ENCODE peak calls at places on chromosomes 2 and 18, in ten cellular contexts. One of them, this sample, is unnamed.
A peak's percentile ranks its signal among the peaks of the same experiment; 100 is the strongest.

GRCh38 chr2:40213071-40213470 is 238.8 kb downstream of the SLC8A1 start:
- DNase-seq in WERI-Rb-1: no peak
- DNase-seq in mucosa of descending colon: no peak
- DNase-seq in psoas muscle: no peak
- DNase-seq in A549: no peak
- DNase-seq in GM23338: peak; percentile 18
- DNase-seq in kidney epithelial cell: no peak
- DNase-seq in IMR-90: peak; percentile 83
- DNase-seq in foreskin fibroblast: peak; percentile 53
- DNase-seq in lower leg skin: no peak
- DNase-seq in this sample: peak; percentile 56

GRCh38 chr2:103798291-103798690 is 1036.5 kb downstream of the TMEM182 start:
- DNase-seq in GM23338: no peak
- DNase-seq in WERI-Rb-1: no peak
- DNase-seq in psoas muscle: no peak
- DNase-seq in kidney epithelial cell: no peak
- DNase-seq in A549: no peak
- DNase-seq in mucosa of descending colon: no peak
- DNase-seq in IMR-90: no peak
- DNase-seq in lower leg skin: no peak
- DNase-seq in foreskin fibroblast: no peak
- DNase-seq in this sample: no peak

GRCh38 chr2:104863229-104863584 is 9.3 kb downstream of the POU3F3 start:
- DNase-seq in lower leg skin: no peak
- DNase-seq in A549: no peak
- DNase-seq in GM23338: peak; percentile 49
- DNase-seq in WERI-Rb-1: no peak
- DNase-seq in kidney epithelial cell: no peak
- DNase-seq in psoas muscle: no peak
- DNase-seq in mucosa of descending colon: no peak
- DNase-seq in IMR-90: no peak
- DNase-seq in foreskin fibroblast: no peak
- DNase-seq in this sample: peak; percentile 16

GRCh38 chr2:182868423-182868822 is 2.0 kb upstream of the FRZB start:
- DNase-seq in IMR-90: no peak
- DNase-seq in lower leg skin: no peak
- DNase-seq in GM23338: no peak
- DNase-seq in foreskin fibroblast: no peak
- DNase-seq in A549: no peak
- DNase-seq in WERI-Rb-1: no peak
- DNase-seq in mucosa of descending colon: peak; percentile 48
- DNase-seq in psoas muscle: no peak
- DNase-seq in kidney epithelial cell: no peak
- DNase-seq in this sample: no peak

GRCh38 chr2:199946836-199947235 is 8.5 kb downstream of the TYW5 start:
- DNase-seq in IMR-90: no peak
- DNase-seq in GM23338: no peak
- DNase-seq in foreskin fibroblast: no peak
- DNase-seq in WERI-Rb-1: no peak
- DNase-seq in kidney epithelial cell: no peak
- DNase-seq in lower leg skin: no peak
- DNase-seq in psoas muscle: no peak
- DNase-seq in A549: no peak
- DNase-seq in mucosa of descending colon: no peak
- DNase-seq in this sample: no peak

GRCh38 chr2:168934826-168935225 is 33.7 kb downstream of the G6PC2 start:
- DNase-seq in IMR-90: no peak
- DNase-seq in GM23338: no peak
- DNase-seq in kidney epithelial cell: no peak
- DNase-seq in mucosa of descending colon: no peak
- DNase-seq in A549: no peak
- DNase-seq in psoas muscle: no peak
- DNase-seq in foreskin fibroblast: no peak
- DNase-seq in lower leg skin: no peak
- DNase-seq in WERI-Rb-1: no peak
- DNase-seq in this sample: no peak

GRCh38 chr2:7730449-7730848 is 813.2 kb downstream of the RNF144A start:
- DNase-seq in GM23338: no peak
- DNase-seq in psoas muscle: no peak
- DNase-seq in mucosa of descending colon: no peak
- DNase-seq in lower leg skin: no peak
- DNase-seq in IMR-90: no peak
- DNase-seq in foreskin fibroblast: no peak
- DNase-seq in A549: no peak
- DNase-seq in WERI-Rb-1: no peak
- DNase-seq in kidney epithelial cell: no peak
- DNase-seq in this sample: no peak

GRCh38 chr2:30303094-30303493 is 71.8 kb downstream of the LBH start:
- DNase-seq in mucosa of descending colon: no peak
- DNase-seq in psoas muscle: no peak
- DNase-seq in IMR-90: no peak
- DNase-seq in lower leg skin: no peak
- DNase-seq in kidney epithelial cell: no peak
- DNase-seq in GM23338: no peak
- DNase-seq in foreskin fibroblast: no peak
- DNase-seq in A549: no peak
- DNase-seq in WERI-Rb-1: no peak
- DNase-seq in this sample: no peak

GRCh38 chr2:43319541-43319940 is 93.1 kb upstream of the ZFP36L2 start:
- DNase-seq in kidney epithelial cell: no peak
- DNase-seq in A549: no peak
- DNase-seq in psoas muscle: no peak
- DNase-seq in mucosa of descending colon: no peak
- DNase-seq in WERI-Rb-1: no peak
- DNase-seq in lower leg skin: no peak
- DNase-seq in GM23338: no peak
- DNase-seq in foreskin fibroblast: peak; percentile 39
- DNase-seq in IMR-90: peak; percentile 27
- DNase-seq in this sample: no peak

GRCh38 chr2:237060518-237061312 is 25.0 kb upstream of the COPS8 start:
- DNase-seq in A549: peak; percentile 49
- DNase-seq in mucosa of descending colon: no peak
- DNase-seq in foreskin fibroblast: peak; percentile 50
- DNase-seq in WERI-Rb-1: peak; percentile 52
- DNase-seq in lower leg skin: no peak
- DNase-seq in IMR-90: peak; percentile 72
- DNase-seq in GM23338: peak; percentile 86
- DNase-seq in kidney epithelial cell: peak; percentile 23
- DNase-seq in psoas muscle: no peak
- DNase-seq in this sample: peak; percentile 75

GRCh38 chr2:215396595-215397313 is 39.1 kb downstream of the FN1 start:
- DNase-seq in kidney epithelial cell: no peak
- DNase-seq in foreskin fibroblast: no peak
- DNase-seq in WERI-Rb-1: no peak
- DNase-seq in GM23338: no peak
- DNase-seq in lower leg skin: no peak
- DNase-seq in IMR-90: peak; percentile 82
- DNase-seq in mucosa of descending colon: no peak
- DNase-seq in psoas muscle: no peak
- DNase-seq in A549: no peak
- DNase-seq in this sample: no peak

GRCh38 chr18:2827076-2827475 is 19.7 kb upstream of the EMILIN2 start:
- DNase-seq in A549: no peak
- DNase-seq in WERI-Rb-1: no peak
- DNase-seq in foreskin fibroblast: peak; percentile 18
- DNase-seq in lower leg skin: no peak
- DNase-seq in IMR-90: no peak
- DNase-seq in mucosa of descending colon: no peak
- DNase-seq in psoas muscle: no peak
- DNase-seq in kidney epithelial cell: no peak
- DNase-seq in GM23338: no peak
- DNase-seq in this sample: no peak

GRCh38 chr2:28736034-28736433 is 15.6 kb upstream of the PPP1CB start:
- DNase-seq in WERI-Rb-1: no peak
- DNase-seq in IMR-90: no peak
- DNase-seq in mucosa of descending colon: no peak
- DNase-seq in GM23338: no peak
- DNase-seq in lower leg skin: no peak
- DNase-seq in foreskin fibroblast: no peak
- DNase-seq in A549: no peak
- DNase-seq in psoas muscle: peak; percentile 89
- DNase-seq in kidney epithelial cell: no peak
- DNase-seq in this sample: no peak

GRCh38 chr2:105734762-105735538 is 9.8 kb upstream of the NCK2 start:
- DNase-seq in lower leg skin: no peak
- DNase-seq in psoas muscle: no peak
- DNase-seq in mucosa of descending colon: no peak
- DNase-seq in WERI-Rb-1: no peak
- DNase-seq in kidney epithelial cell: peak; percentile 35
- DNase-seq in A549: no peak
- DNase-seq in IMR-90: peak; percentile 57
- DNase-seq in GM23338: no peak
- DNase-seq in foreskin fibroblast: peak; percentile 34
- DNase-seq in this sample: peak; percentile 75

GRCh38 chr2:180892081-180892480 is 88.3 kb upstream of the UBE2E3 start:
- DNase-seq in kidney epithelial cell: no peak
- DNase-seq in WERI-Rb-1: no peak
- DNase-seq in IMR-90: no peak
- DNase-seq in psoas muscle: no peak
- DNase-seq in A549: no peak
- DNase-seq in foreskin fibroblast: no peak
- DNase-seq in lower leg skin: no peak
- DNase-seq in GM23338: no peak
- DNase-seq in mucosa of descending colon: no peak
- DNase-seq in this sample: no peak

GRCh38 chr2:150491943-150492342 is 4.5 kb upstream of the RND3 start:
- DNase-seq in kidney epithelial cell: no peak
- DNase-seq in mucosa of descending colon: no peak
- DNase-seq in lower leg skin: no peak
- DNase-seq in foreskin fibroblast: peak; percentile 81
- DNase-seq in IMR-90: peak; percentile 80
- DNase-seq in psoas muscle: no peak
- DNase-seq in GM23338: no peak
- DNase-seq in WERI-Rb-1: no peak
- DNase-seq in A549: no peak
- DNase-seq in this sample: peak; percentile 55

GRCh38 chr2:150491430-150491829 is 4.0 kb upstream of the RND3 start:
- DNase-seq in kidney epithelial cell: no peak
- DNase-seq in A549: no peak
- DNase-seq in mucosa of descending colon: no peak
- DNase-seq in WERI-Rb-1: no peak
- DNase-seq in psoas muscle: no peak
- DNase-seq in GM23338: no peak
- DNase-seq in foreskin fibroblast: no peak
- DNase-seq in IMR-90: no peak
- DNase-seq in lower leg skin: no peak
- DNase-seq in this sample: no peak

GRCh38 chr2:150490466-150490865 is 3.0 kb upstream of the RND3 start:
- DNase-seq in GM23338: no peak
- DNase-seq in foreskin fibroblast: no peak
- DNase-seq in mucosa of descending colon: no peak
- DNase-seq in A549: no peak
- DNase-seq in IMR-90: no peak
- DNase-seq in kidney epithelial cell: no peak
- DNase-seq in psoas muscle: no peak
- DNase-seq in WERI-Rb-1: no peak
- DNase-seq in lower leg skin: no peak
- DNase-seq in this sample: no peak

GRCh38 chr2:150494234-150494913 is 6.9 kb upstream of the RND3 start:
- DNase-seq in lower leg skin: no peak
- DNase-seq in WERI-Rb-1: no peak
- DNase-seq in A549: no peak
- DNase-seq in IMR-90: no peak
- DNase-seq in psoas muscle: no peak
- DNase-seq in GM23338: no peak
- DNase-seq in mucosa of descending colon: no peak
- DNase-seq in foreskin fibroblast: no peak
- DNase-seq in kidney epithelial cell: no peak
- DNase-seq in this sample: no peak

GRCh38 chr2:150495993-150496627 is 8.6 kb upstream of the RND3 start:
- DNase-seq in lower leg skin: no peak
- DNase-seq in foreskin fibroblast: peak; percentile 88
- DNase-seq in kidney epithelial cell: peak; percentile 74
- DNase-seq in GM23338: no peak
- DNase-seq in mucosa of descending colon: no peak
- DNase-seq in A549: no peak
- DNase-seq in IMR-90: peak; percentile 99
- DNase-seq in psoas muscle: no peak
- DNase-seq in WERI-Rb-1: no peak
- DNase-seq in this sample: peak; percentile 95
- H3K4me3 ChIP-seq in lower leg skin: no peak overlapping the region
- H3K4me3 ChIP-seq in foreskin fibroblast: peak overlapping the region; percentile 24
- H3K4me3 ChIP-seq in kidney epithelial cell: no peak overlapping the region
- H3K4me3 ChIP-seq in GM23338: no peak overlapping the region
- H3K4me3 ChIP-seq in mucosa of descending colon: no peak overlapping the region
- H3K4me3 ChIP-seq in A549: peak overlapping the region; percentile 14
- H3K4me3 ChIP-seq in IMR-90: peak overlapping the region; percentile 35
- H3K4me3 ChIP-seq in psoas muscle: no peak overlapping the region
- H3K4me3 ChIP-seq in WERI-Rb-1: no peak overlapping the region
- H3K4me3 ChIP-seq in this sample: no peak overlapping the region

GRCh38 chr2:147141930-147142329 is 702.9 kb upstream of the ACVR2A start:
- DNase-seq in mucosa of descending colon: no peak
- DNase-seq in GM23338: peak; percentile 49
- DNase-seq in lower leg skin: no peak
- DNase-seq in kidney epithelial cell: no peak
- DNase-seq in IMR-90: no peak
- DNase-seq in A549: no peak
- DNase-seq in foreskin fibroblast: no peak
- DNase-seq in WERI-Rb-1: no peak
- DNase-seq in psoas muscle: no peak
- DNase-seq in this sample: no peak
- TF ChIP-seq CTCF in mucosa of descending colon: no peak
- TF ChIP-seq CTCF in GM23338: peak; percentile 58
- TF ChIP-seq CTCF in lower leg skin: no peak
- TF ChIP-seq CTCF in kidney epithelial cell: peak; percentile 6
- TF ChIP-seq CTCF in IMR-90: no peak
- TF ChIP-seq CTCF in A549: no peak
- TF ChIP-seq CTCF in foreskin fibroblast: no peak
- TF ChIP-seq CTCF in WERI-Rb-1: no peak
- TF ChIP-seq CTCF in psoas muscle: no peak
- TF ChIP-seq CTCF in this sample: peak; percentile 17

DNA sequence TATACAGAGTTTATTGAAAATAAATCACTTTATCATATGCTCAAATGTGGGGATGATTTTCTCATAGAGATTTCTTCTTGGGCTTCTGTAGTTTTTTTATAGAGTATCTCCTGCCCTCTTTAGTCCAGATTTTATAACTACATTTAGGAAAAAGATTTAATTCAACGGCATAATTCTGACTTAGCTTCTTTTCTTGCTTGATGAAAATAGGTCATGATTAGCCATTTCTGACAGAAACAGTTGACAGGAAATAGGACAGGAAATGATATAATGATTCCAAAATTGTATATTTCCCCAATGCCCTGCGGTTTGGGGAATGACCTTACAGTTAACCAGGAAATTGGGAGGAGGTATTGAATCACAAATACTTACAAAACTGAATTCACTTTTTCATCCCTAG is 1531.9 kb upstream of the ACVR2A start:
- DNase-seq in mucosa of descending colon: no peak
- DNase-seq in GM23338: peak; percentile 1
- DNase-seq in psoas muscle: no peak
- DNase-seq in foreskin fibroblast: peak; percentile 37
- DNase-seq in lower leg skin: no peak
- DNase-seq in A549: no peak
- DNase-seq in kidney epithelial cell: no peak
- DNase-seq in IMR-90: peak; percentile 48
- DNase-seq in WERI-Rb-1: no peak
- DNase-seq in this sample: peak; percentile 50
- H3K4me3 ChIP-seq in mucosa of descending colon: no peak overlapping the region
- H3K4me3 ChIP-seq in GM23338: no peak overlapping the region
- H3K4me3 ChIP-seq in psoas muscle: no peak overlapping the region
- H3K4me3 ChIP-seq in foreskin fibroblast: no peak overlapping the region
- H3K4me3 ChIP-seq in lower leg skin: no peak overlapping the region
- H3K4me3 ChIP-seq in A549: no peak overlapping the region
- H3K4me3 ChIP-seq in kidney epithelial cell: no peak overlapping the region
- H3K4me3 ChIP-seq in IMR-90: no peak overlapping the region
- H3K4me3 ChIP-seq in WERI-Rb-1: no peak overlapping the region
- H3K4me3 ChIP-seq in this sample: no peak overlapping the region

GRCh38 chr2:10465915-10466314 is 17.8 kb upstream of the ODC1 start:
- DNase-seq in IMR-90: no peak
- DNase-seq in A549: no peak
- DNase-seq in kidney epithelial cell: no peak
- DNase-seq in GM23338: no peak
- DNase-seq in WERI-Rb-1: no peak
- DNase-seq in foreskin fibroblast: no peak
- DNase-seq in mucosa of descending colon: no peak
- DNase-seq in lower leg skin: no peak
- DNase-seq in psoas muscle: no peak
- DNase-seq in this sample: no peak
- TF ChIP-seq CTCF in IMR-90: no peak
- TF ChIP-seq CTCF in A549: no peak
- TF ChIP-seq CTCF in kidney epithelial cell: no peak
- TF ChIP-seq CTCF in GM23338: no peak
- TF ChIP-seq CTCF in WERI-Rb-1: no peak
- TF ChIP-seq CTCF in foreskin fibroblast: no peak
- TF ChIP-seq CTCF in mucosa of descending colon: no peak
- TF ChIP-seq CTCF in lower leg skin: no peak
- TF ChIP-seq CTCF in psoas muscle: no peak
- TF ChIP-seq CTCF in this sample: no peak

This sample was measured in astrocyte of the spinal cord.